ENCODE peak calls at places on chromosomes 16 and 17, in eight cellular contexts. S, K, W, Q, J, L, G and R are unnamed samples.

GRCh38 chr17:38746893-38747384 is 1.2 kb downstream of the PCGF2 start:
- DNase-seq in L (no peak), G (no peak), W (no peak), S (no peak), J (no peak), Q (no peak), K (no peak), R (no peak)

GRCh38 chr16:84833142-84833495 is 13.3 kb downstream of the CRISPLD2 start:
- DNase-seq in G (no peak), W (no peak), K (no peak), J (no peak), S (peak; percentile 78), Q (no peak), L (no peak), R (no peak)

GRCh38 chr17:83189673-83190385 is 110.4 kb downstream of the METRNL start:
- DNase-seq in S (peak; percentile 79), Q (peak; percentile 2), W (peak; percentile 68), G (peak; percentile 14), L (no peak), K (no peak), J (no peak), R (peak; percentile 78)

GRCh38 chr16:3188925-3189825 is 1.2 kb downstream of the OR1F1 start:
- DNase-seq in L (peak; percentile 33), G (peak; percentile 96), J (peak; percentile 55), Q (no peak), S (no peak), W (no peak), K (no peak), R (no peak)

GRCh38 chr16:31465788-31466370 is 6.1 kb upstream of the TGFB1I1 start:
- DNase-seq in S (peak; percentile 59), G (no peak), W (no peak), Q (no peak), K (no peak), L (no peak), J (no peak), R (no peak)

GRCh38 chr17:66985338-66985737 is 20.8 kb downstream of the CACNG4 start:
- DNase-seq in W (no peak), S (no peak), K (no peak), Q (no peak), L (no peak), G (no peak), J (no peak), R (no peak)

GRCh38 chr16:47049901-47050583 is 76.6 kb upstream of the DNAJA2 start:
- DNase-seq in W (no peak), Q (no peak), G (no peak), L (no peak), J (no peak), K (no peak), S (no peak), R (no peak)

GRCh38 chr16:57522960-57523359 is 13.4 kb downstream of the CCDC102A start:
- DNase-seq in Q (no peak), S (no peak), L (no peak), W (no peak), J (no peak), K (no peak), G (no peak), R (no peak)

GRCh38 chr16:73124665-73125064 is 76.7 kb upstream of the ZFHX3 start:
- DNase-seq in L (no peak), G (no peak), W (no peak), J (no peak), Q (no peak), K (no peak), S (no peak), R (no peak)

GRCh38 chr17:28097901-28098300 is 55.4 kb downstream of the NLK start:
- DNase-seq in L (no peak), W (no peak), G (no peak), S (no peak), J (no peak), K (no peak), Q (no peak), R (no peak)

GRCh38 chr16:84929421-84930297 is 81.7 kb downstream of the ZDHHC7 start:
- DNase-seq in J (no peak), K (no peak), S (peak; percentile 65), Q (no peak), L (no peak), W (no peak), G (no peak), R (no peak)

GRCh38 chr16:86015606-86016005 is 116.6 kb downstream of the IRF8 start:
- DNase-seq in W (no peak), G (no peak), S (peak; percentile 46), L (no peak), K (no peak), Q (no peak), J (no peak), R (no peak)

GRCh38 chr16:84053237-84053636 is 10.6 kb upstream of the SLC38A8 start:
- DNase-seq in Q (no peak), K (no peak), S (peak; percentile 50), L (no peak), J (no peak), G (no peak), W (peak; percentile 36), R (no peak)

GRCh38 chr16:71778780-71779179 is 29.9 kb downstream of the AP1G1 start:
- DNase-seq in G (no peak), L (no peak), W (no peak), K (no peak), Q (no peak), J (no peak), S (no peak), R (no peak)

GRCh38 chr17:79944821-79945391 is 90.8 kb downstream of the TBC1D16 start:
- DNase-seq in S (peak; percentile 56), Q (no peak), J (peak; percentile 7), G (no peak), K (no peak), L (no peak), W (peak; percentile 45), R (no peak)
- TF ChIP-seq POLR2A in S (no peak), Q (no peak), J (no peak), G (no peak), K (no peak), L (no peak), W (no peak), R (no peak)

DNA sequence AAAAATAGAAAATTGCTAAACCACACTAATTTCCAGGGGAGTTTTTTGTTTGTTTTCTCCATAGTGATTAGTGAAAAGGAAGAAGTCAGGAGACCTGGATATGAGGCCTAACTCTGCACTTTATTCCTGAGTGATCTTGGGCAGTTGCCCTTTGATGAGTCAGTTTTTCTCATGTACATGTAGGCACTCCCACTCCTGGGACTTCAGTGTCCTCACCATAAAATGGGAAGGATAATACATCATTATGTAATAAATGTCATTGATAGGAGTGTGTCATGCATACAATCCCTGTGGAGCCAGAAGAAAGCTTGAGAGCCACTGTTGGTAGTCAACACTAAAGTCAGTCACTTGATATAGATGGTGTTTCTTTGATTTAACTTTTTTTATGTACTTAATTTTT is 32.5 kb downstream of the WIPF2 start:
- DNase-seq in S (peak; percentile 81), K (peak; percentile 78), L (no peak), G (no peak), Q (peak; percentile 25), W (no peak), J (no peak), R (no peak)
- TF ChIP-seq POLR2AphosphoS5 in S (peak; percentile 70), K (peak; percentile 31), L (no peak), G (no peak), Q (peak; percentile 77), W (no peak), J (no peak), R (peak; percentile 13)

DNA sequence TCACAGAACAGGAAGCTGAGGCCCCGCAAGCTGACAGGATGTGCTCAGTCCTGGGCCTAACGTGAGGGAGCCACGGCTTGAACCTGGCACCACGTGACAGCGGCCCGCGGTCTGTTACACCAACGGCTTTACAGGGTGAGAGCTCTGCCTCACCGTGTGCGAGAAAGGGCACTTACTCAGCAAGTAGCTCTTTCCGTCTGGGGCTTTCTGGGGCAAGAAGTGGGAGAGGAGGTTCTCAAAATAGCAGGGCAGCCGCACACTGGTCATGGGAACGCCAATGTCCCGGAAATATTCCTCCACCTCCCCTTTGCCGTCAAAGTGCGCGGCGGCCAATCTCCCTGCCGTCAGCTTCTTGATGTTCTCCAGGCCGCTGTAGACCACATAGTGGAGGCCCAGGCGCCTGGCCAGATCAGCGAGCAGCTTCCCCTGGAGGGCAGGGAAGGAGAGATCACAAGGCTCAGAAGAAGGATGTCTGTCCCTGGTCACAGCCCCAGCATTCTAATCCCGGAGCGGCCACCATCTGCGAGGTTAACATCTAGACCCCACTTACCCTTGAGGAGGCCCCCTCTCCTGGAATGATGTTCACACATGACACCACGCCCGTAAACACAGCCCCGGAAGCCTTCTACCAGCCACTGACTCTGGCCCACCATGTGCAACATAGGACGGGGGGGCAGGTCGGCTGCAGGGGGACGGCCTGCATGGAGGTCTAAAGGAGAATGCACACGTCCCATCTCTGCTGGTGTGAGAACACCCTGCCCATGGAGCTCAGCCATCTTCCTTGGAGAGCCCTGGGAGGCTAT is 8.2 kb downstream of the NMRAL1 start:
- DNase-seq in G (no peak), J (no peak), K (no peak), S (no peak), L (no peak), Q (no peak), W (no peak), R (peak; percentile 41)
- TF ChIP-seq POLR2A in G (no peak), J (no peak), K (no peak), S (no peak), L (no peak), Q (no peak), W (no peak), R (no peak)

GRCh38 chr16:89700100-89700648 is 1.3 kb downstream of the SPATA2L start:
- DNase-seq in L (peak; percentile 96), Q (peak; percentile 100), K (peak; percentile 100), W (peak; percentile 100), G (peak; percentile 98), S (peak; percentile 100), J (peak; percentile 98), R (peak; percentile 100)
- TF ChIP-seq POLR2AphosphoS5 in L (no peak), Q (peak; percentile 98), K (peak; percentile 88), W (peak; percentile 65), G (peak; percentile 73), S (peak; percentile 46), J (no peak), R (peak; percentile 59)

GRCh38 chr17:47813077-47813476 is 8.5 kb downstream of the OSBPL7 start:
- DNase-seq in G (no peak), K (no peak), S (peak; percentile 45), W (no peak), J (no peak), Q (no peak), L (no peak), R (no peak)
- TF ChIP-seq POLR2A in G (no peak), K (no peak), S (no peak), W (no peak), J (no peak), Q (no peak), L (no peak), R (no peak)

DNA sequence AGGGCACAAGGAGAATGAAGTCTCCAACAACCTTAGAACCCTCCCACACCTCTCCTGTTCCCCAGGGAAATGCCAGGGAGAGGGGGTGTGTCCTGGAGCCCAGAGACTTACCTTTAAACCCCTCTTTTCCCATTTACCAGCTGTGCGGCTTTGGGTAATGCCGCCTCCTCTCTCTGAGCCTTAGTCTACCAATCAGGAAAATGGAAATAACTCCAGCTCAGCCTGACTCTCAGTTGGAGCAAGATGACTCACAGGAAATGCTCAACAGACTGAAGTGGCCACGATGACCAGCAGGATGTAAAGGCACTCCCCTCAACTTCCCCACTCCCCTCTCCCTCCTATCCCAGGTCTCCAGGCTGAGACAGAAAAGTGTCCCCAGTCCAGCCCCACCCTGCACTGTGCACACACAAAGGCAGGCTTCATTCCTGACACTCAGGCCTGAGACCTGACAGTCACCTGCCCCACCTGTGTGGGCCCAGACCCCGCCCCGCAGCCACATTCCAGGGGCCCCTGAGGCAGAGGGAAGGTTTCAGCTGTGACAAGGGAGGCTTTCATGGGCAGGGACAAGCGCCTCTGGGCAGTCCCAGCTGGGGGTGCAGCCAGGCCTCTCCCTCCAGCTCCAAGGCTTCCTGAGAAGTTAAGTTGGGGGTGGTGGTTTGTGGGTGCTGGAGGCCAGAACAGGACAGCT is 3.0 kb upstream of the KRT15 start:
- DNase-seq in S (no peak), Q (no peak), J (no peak), K (peak; percentile 97), W (peak; percentile 84), G (no peak), L (no peak), R (peak; percentile 51)
- TF ChIP-seq POLR2AphosphoS5 in S (no peak), Q (no peak), J (no peak), K (peak; percentile 55), W (no peak), G (no peak), L (no peak), R (peak; percentile 44)